ENCODE peak calls at places on chromosomes 1 and 21, in eight cellular contexts. One of them, this sample, is unnamed. For H3K36me3, the result is how much of the 10 kb centered on the place peaks cover.

GRCh38 chr1:98732985-98733781 is 71.7 kb downstream of the SNX7 start:
- DNase-seq in Peyer's patch: no peak
- DNase-seq in breast epithelium: no peak
- DNase-seq in heart left ventricle: no peak
- DNase-seq in adrenal gland: no peak
- DNase-seq in vagina: no peak
- DNase-seq in esophagus squamous epithelium: no peak
- DNase-seq in IMR-90: peak
- DNase-seq in this sample: no peak

GRCh38 chr1:36098650-36099365 is 10.1 kb downstream of the ADPRS start:
- DNase-seq in Peyer's patch: no peak
- DNase-seq in breast epithelium: no peak
- DNase-seq in heart left ventricle: no peak
- DNase-seq in adrenal gland: peak
- DNase-seq in vagina: no peak
- DNase-seq in esophagus squamous epithelium: no peak
- DNase-seq in IMR-90: no peak
- DNase-seq in this sample: no peak

GRCh38 chr1:94553323-94553730 is 11.8 kb upstream of the F3 start:
- DNase-seq in Peyer's patch: no peak
- DNase-seq in breast epithelium: peak
- DNase-seq in heart left ventricle: no peak
- DNase-seq in adrenal gland: no peak
- DNase-seq in vagina: no peak
- DNase-seq in esophagus squamous epithelium: no peak
- DNase-seq in IMR-90: peak
- DNase-seq in this sample: peak

GRCh38 chr1:234611799-234612351 is 1.9 kb upstream of the IRF2BP2 start:
- DNase-seq in Peyer's patch: peak
- DNase-seq in breast epithelium: peak
- DNase-seq in heart left ventricle: no peak
- DNase-seq in adrenal gland: peak
- DNase-seq in vagina: peak
- DNase-seq in esophagus squamous epithelium: no peak
- DNase-seq in IMR-90: no peak
- DNase-seq in this sample: peak

GRCh38 chr1:203131548-203132200 is 4.1 kb downstream of the ADORA1 start:
- DNase-seq in Peyer's patch: no peak
- DNase-seq in breast epithelium: no peak
- DNase-seq in heart left ventricle: no peak
- DNase-seq in adrenal gland: no peak
- DNase-seq in vagina: no peak
- DNase-seq in esophagus squamous epithelium: no peak
- DNase-seq in IMR-90: no peak
- DNase-seq in this sample: no peak

GRCh38 chr1:7470904-7471638 is 300.0 kb upstream of the VAMP3 start:
- DNase-seq in Peyer's patch: peak
- DNase-seq in breast epithelium: peak
- DNase-seq in heart left ventricle: peak
- DNase-seq in adrenal gland: peak
- DNase-seq in vagina: no peak
- DNase-seq in esophagus squamous epithelium: no peak
- DNase-seq in IMR-90: peak
- DNase-seq in this sample: peak

GRCh38 chr1:236685205-236685916 is 938 bp upstream of the ACTN2 start:
- DNase-seq in Peyer's patch: no peak
- DNase-seq in breast epithelium: no peak
- DNase-seq in heart left ventricle: no peak
- DNase-seq in adrenal gland: no peak
- DNase-seq in vagina: no peak
- DNase-seq in esophagus squamous epithelium: no peak
- DNase-seq in IMR-90: no peak
- DNase-seq in this sample: no peak

GRCh38 chr1:18726388-18726787 is 95.7 kb downstream of the PAX7 start:
- DNase-seq in Peyer's patch: no peak
- DNase-seq in breast epithelium: no peak
- DNase-seq in heart left ventricle: no peak
- DNase-seq in adrenal gland: no peak
- DNase-seq in vagina: no peak
- DNase-seq in esophagus squamous epithelium: no peak
- DNase-seq in IMR-90: no peak
- DNase-seq in this sample: no peak

GRCh38 chr1:233281711-233282581 is 13.6 kb downstream of the PCNX2 start:
- DNase-seq in Peyer's patch: peak
- DNase-seq in breast epithelium: no peak
- DNase-seq in heart left ventricle: no peak
- DNase-seq in adrenal gland: no peak
- DNase-seq in vagina: no peak
- DNase-seq in esophagus squamous epithelium: no peak
- DNase-seq in IMR-90: peak
- DNase-seq in this sample: no peak

GRCh38 chr1:26471201-26471497 is 1.1 kb upstream of the HMGN2 start:
- DNase-seq in Peyer's patch: no peak
- DNase-seq in breast epithelium: no peak
- DNase-seq in heart left ventricle: no peak
- DNase-seq in adrenal gland: no peak
- DNase-seq in vagina: no peak
- DNase-seq in esophagus squamous epithelium: no peak
- DNase-seq in IMR-90: no peak
- DNase-seq in this sample: no peak

GRCh38 chr1:204738506-204738905 is 53.0 kb upstream of the LRRN2 start:
- DNase-seq in Peyer's patch: no peak
- DNase-seq in breast epithelium: no peak
- DNase-seq in heart left ventricle: no peak
- DNase-seq in adrenal gland: no peak
- DNase-seq in vagina: no peak
- DNase-seq in esophagus squamous epithelium: no peak
- DNase-seq in IMR-90: no peak
- DNase-seq in this sample: no peak

GRCh38 chr1:42529724-42530161 is 66.7 kb downstream of the CCDC30 start:
- DNase-seq in Peyer's patch: no peak
- DNase-seq in breast epithelium: no peak
- DNase-seq in heart left ventricle: no peak
- DNase-seq in adrenal gland: no peak
- DNase-seq in vagina: no peak
- DNase-seq in esophagus squamous epithelium: no peak
- DNase-seq in IMR-90: peak
- DNase-seq in this sample: no peak

GRCh38 chr1:33111965-33112364 is 31.0 kb downstream of the AZIN2 start:
- DNase-seq in Peyer's patch: no peak
- DNase-seq in breast epithelium: no peak
- DNase-seq in heart left ventricle: no peak
- DNase-seq in adrenal gland: peak
- DNase-seq in vagina: no peak
- DNase-seq in esophagus squamous epithelium: no peak
- DNase-seq in IMR-90: peak
- DNase-seq in this sample: no peak

GRCh38 chr1:89672489-89673183 is 39.7 kb downstream of the LRRC8C start:
- DNase-seq in Peyer's patch: no peak
- DNase-seq in breast epithelium: no peak
- DNase-seq in heart left ventricle: no peak
- DNase-seq in adrenal gland: no peak
- DNase-seq in vagina: no peak
- DNase-seq in esophagus squamous epithelium: no peak
- DNase-seq in IMR-90: peak
- DNase-seq in this sample: no peak

GRCh38 chr1:51093566-51093965 is 8.5 kb upstream of the C1orf185 start:
- DNase-seq in Peyer's patch: no peak
- DNase-seq in breast epithelium: no peak
- DNase-seq in heart left ventricle: no peak
- DNase-seq in adrenal gland: no peak
- DNase-seq in vagina: no peak
- DNase-seq in esophagus squamous epithelium: no peak
- DNase-seq in IMR-90: peak
- DNase-seq in this sample: no peak

GRCh38 chr1:49424782-49425181 is 599.0 kb downstream of the AGBL4 start:
- DNase-seq in Peyer's patch: no peak
- DNase-seq in breast epithelium: no peak
- DNase-seq in heart left ventricle: no peak
- DNase-seq in adrenal gland: no peak
- DNase-seq in vagina: no peak
- DNase-seq in esophagus squamous epithelium: no peak
- DNase-seq in IMR-90: no peak
- DNase-seq in this sample: no peak

GRCh38 chr1:25033030-25033827 is 103.2 kb upstream of the RUNX3 start:
- DNase-seq in Peyer's patch: no peak
- DNase-seq in breast epithelium: no peak
- DNase-seq in heart left ventricle: peak
- DNase-seq in adrenal gland: no peak
- DNase-seq in vagina: no peak
- DNase-seq in esophagus squamous epithelium: no peak
- DNase-seq in IMR-90: no peak
- DNase-seq in this sample: no peak

GRCh38 chr1:18549896-18550295 is 69.2 kb downstream of the KLHDC7A start:
- DNase-seq in Peyer's patch: no peak
- DNase-seq in breast epithelium: no peak
- DNase-seq in heart left ventricle: no peak
- DNase-seq in adrenal gland: no peak
- DNase-seq in vagina: no peak
- DNase-seq in esophagus squamous epithelium: no peak
- DNase-seq in IMR-90: no peak
- DNase-seq in this sample: no peak

GRCh38 chr1:8094481-8095241 is 68.6 kb upstream of the ERRFI1 start:
- DNase-seq in Peyer's patch: no peak
- DNase-seq in breast epithelium: no peak
- DNase-seq in heart left ventricle: no peak
- DNase-seq in adrenal gland: no peak
- DNase-seq in vagina: no peak
- DNase-seq in esophagus squamous epithelium: no peak
- DNase-seq in IMR-90: peak
- DNase-seq in this sample: no peak

GRCh38 chr1:2414297-2414958 is 2.1 kb upstream of the PEX10 start:
- DNase-seq in Peyer's patch: peak
- DNase-seq in breast epithelium: peak
- DNase-seq in heart left ventricle: peak
- DNase-seq in adrenal gland: peak
- DNase-seq in vagina: no peak
- DNase-seq in esophagus squamous epithelium: no peak
- DNase-seq in IMR-90: peak
- DNase-seq in this sample: peak

GRCh38 chr1:151289080-151289935 is 7.2 kb downstream of the ZNF687 start:
- DNase-seq in Peyer's patch: no peak
- DNase-seq in breast epithelium: no peak
- DNase-seq in heart left ventricle: no peak
- DNase-seq in adrenal gland: no peak
- DNase-seq in vagina: no peak
- DNase-seq in esophagus squamous epithelium: no peak
- DNase-seq in IMR-90: no peak
- DNase-seq in this sample: no peak

GRCh38 chr1:151288502-151288901 is 6.4 kb downstream of the ZNF687 start:
- DNase-seq in Peyer's patch: no peak
- DNase-seq in breast epithelium: no peak
- DNase-seq in heart left ventricle: no peak
- DNase-seq in adrenal gland: no peak
- DNase-seq in vagina: no peak
- DNase-seq in esophagus squamous epithelium: no peak
- DNase-seq in IMR-90: no peak
- DNase-seq in this sample: no peak

GRCh38 chr1:151286619-151287340 is 4.7 kb downstream of the ZNF687 start:
- DNase-seq in Peyer's patch: no peak
- DNase-seq in breast epithelium: no peak
- DNase-seq in heart left ventricle: no peak
- DNase-seq in adrenal gland: no peak
- DNase-seq in vagina: no peak
- DNase-seq in esophagus squamous epithelium: no peak
- DNase-seq in IMR-90: no peak
- DNase-seq in this sample: no peak

GRCh38 chr1:151287341-151287699 is 5.2 kb downstream of the ZNF687 start:
- DNase-seq in Peyer's patch: no peak
- DNase-seq in breast epithelium: no peak
- DNase-seq in heart left ventricle: no peak
- DNase-seq in adrenal gland: no peak
- DNase-seq in vagina: no peak
- DNase-seq in esophagus squamous epithelium: no peak
- DNase-seq in IMR-90: no peak
- DNase-seq in this sample: no peak

GRCh38 chr1:151287767-151288500 is 5.8 kb downstream of the ZNF687 start:
- DNase-seq in Peyer's patch: no peak
- DNase-seq in breast epithelium: no peak
- DNase-seq in heart left ventricle: no peak
- DNase-seq in adrenal gland: no peak
- DNase-seq in vagina: no peak
- DNase-seq in esophagus squamous epithelium: no peak
- DNase-seq in IMR-90: no peak
- DNase-seq in this sample: no peak
- TF ChIP-seq POLR2A in Peyer's patch: no peak
- TF ChIP-seq POLR2A in breast epithelium: no peak
- TF ChIP-seq POLR2A in heart left ventricle: no peak
- TF ChIP-seq POLR2A in adrenal gland: no peak
- TF ChIP-seq POLR2A in vagina: no peak
- TF ChIP-seq POLR2A in esophagus squamous epithelium: no peak
- TF ChIP-seq POLR2A in IMR-90: no peak
- TF ChIP-seq POLR2A in this sample: no peak

GRCh38 chr21:30676737-30677136 is 34.1 kb downstream of the KRTAP20-3 start:
- DNase-seq in Peyer's patch: no peak
- DNase-seq in breast epithelium: no peak
- DNase-seq in heart left ventricle: no peak
- DNase-seq in adrenal gland: no peak
- DNase-seq in vagina: no peak
- DNase-seq in esophagus squamous epithelium: no peak
- DNase-seq in IMR-90: no peak
- DNase-seq in this sample: no peak
- TF ChIP-seq CTCF in Peyer's patch: no peak
- TF ChIP-seq CTCF in breast epithelium: no peak
- TF ChIP-seq CTCF in heart left ventricle: no peak
- TF ChIP-seq CTCF in adrenal gland: no peak
- TF ChIP-seq CTCF in vagina: no peak
- TF ChIP-seq CTCF in esophagus squamous epithelium: no peak
- TF ChIP-seq CTCF in IMR-90: no peak
- TF ChIP-seq CTCF in this sample: no peak

GRCh38 chr1:155897746-155898145 is 13.4 kb downstream of the RIT1 start:
- DNase-seq in Peyer's patch: no peak
- DNase-seq in breast epithelium: no peak
- DNase-seq in heart left ventricle: no peak
- DNase-seq in adrenal gland: no peak
- DNase-seq in vagina: no peak
- DNase-seq in esophagus squamous epithelium: no peak
- DNase-seq in IMR-90: peak
- DNase-seq in this sample: no peak
- H3K36me3 ChIP-seq in Peyer's patch: half or more
- H3K36me3 ChIP-seq in breast epithelium: under half
- H3K36me3 ChIP-seq in heart left ventricle: under half
- H3K36me3 ChIP-seq in adrenal gland: under half
- H3K36me3 ChIP-seq in vagina: half or more
- H3K36me3 ChIP-seq in esophagus squamous epithelium: half or more
- H3K36me3 ChIP-seq in IMR-90: under half
- H3K36me3 ChIP-seq in this sample: under half

DNA sequence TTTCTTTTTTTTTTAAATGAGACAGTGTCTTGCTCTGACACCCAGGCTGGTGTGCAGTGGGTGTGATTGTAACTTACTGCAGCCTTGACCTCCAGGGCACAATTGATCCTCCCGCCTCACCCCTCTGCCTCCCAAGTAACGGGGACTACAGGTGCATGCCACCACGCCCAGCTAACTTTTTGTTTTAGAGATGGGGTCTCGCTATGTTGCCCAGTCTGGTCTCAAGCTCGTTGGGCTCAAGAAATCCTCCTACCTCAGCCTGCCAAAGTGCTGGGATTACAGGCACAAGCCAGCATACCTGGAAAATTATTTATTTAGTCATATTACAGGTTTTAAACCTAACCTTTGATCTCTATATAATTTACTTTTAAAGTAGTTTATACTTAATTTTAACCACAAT is 13.4 kb downstream of the LRRC39 start:
- DNase-seq in Peyer's patch: no peak
- DNase-seq in breast epithelium: no peak
- DNase-seq in heart left ventricle: no peak
- DNase-seq in adrenal gland: no peak
- DNase-seq in vagina: no peak
- DNase-seq in esophagus squamous epithelium: no peak
- DNase-seq in IMR-90: no peak
- DNase-seq in this sample: no peak
- TF ChIP-seq POLR2A in Peyer's patch: no peak
- TF ChIP-seq POLR2A in breast epithelium: no peak
- TF ChIP-seq POLR2A in heart left ventricle: no peak
- TF ChIP-seq POLR2A in adrenal gland: no peak
- TF ChIP-seq POLR2A in vagina: no peak
- TF ChIP-seq POLR2A in esophagus squamous epithelium: no peak
- TF ChIP-seq POLR2A in IMR-90: no peak
- TF ChIP-seq POLR2A in this sample: no peak